ENCODE peak calls at places on chromosome 10, in four cellular contexts. One of them, this sample, is unnamed.

GRCh38 chr10:20963056-20963455 is 65.9 kb upstream of the NEBL start:
- DNase-seq in K562: no peak
- DNase-seq in HepG2: no peak
- DNase-seq in A549: no peak
- DNase-seq in this sample: no peak

GRCh38 chr10:6114758-6115410 is 26.1 kb downstream of the RBM17 start:
- DNase-seq in K562: no peak
- DNase-seq in HepG2: no peak
- DNase-seq in A549: no peak
- DNase-seq in this sample: no peak

GRCh38 chr10:120765241-120765803 is 85.8 kb upstream of the WDR11 start:
- DNase-seq in A549: no peak
- DNase-seq in K562: no peak
- DNase-seq in HepG2: no peak
- DNase-seq in this sample: no peak

GRCh38 chr10:35270100-35270499 is 66.2 kb upstream of the CCNY start:
- DNase-seq in K562: peak
- DNase-seq in HepG2: no peak
- DNase-seq in A549: no peak
- DNase-seq in this sample: no peak

GRCh38 chr10:107994621-107995274 is 830.2 kb upstream of the SORCS1 start:
- DNase-seq in HepG2: no peak
- DNase-seq in A549: no peak
- DNase-seq in K562: no peak
- DNase-seq in this sample: no peak

GRCh38 chr10:11870900-11871407 is 47.8 kb downstream of the PROSER2 start:
- DNase-seq in HepG2: no peak
- DNase-seq in A549: no peak
- DNase-seq in K562: no peak
- DNase-seq in this sample: no peak

GRCh38 chr10:114402871-114403544 is 1.3 kb downstream of the AFAP1L2 start:
- DNase-seq in A549: no peak
- DNase-seq in K562: no peak
- DNase-seq in HepG2: no peak
- DNase-seq in this sample: no peak

GRCh38 chr10:13503745-13504463 is 24.9 kb downstream of the BEND7 start:
- DNase-seq in K562: peak
- DNase-seq in A549: no peak
- DNase-seq in HepG2: no peak
- DNase-seq in this sample: no peak

GRCh38 chr10:3774814-3775670 is 10.0 kb downstream of the KLF6 start:
- DNase-seq in K562: peak
- DNase-seq in HepG2: no peak
- DNase-seq in A549: no peak
- DNase-seq in this sample: no peak

GRCh38 chr10:95290801-95291633 is at the start of gene PDLIM1:
- DNase-seq in K562: peak
- DNase-seq in A549: peak
- DNase-seq in HepG2: peak
- DNase-seq in this sample: peak

GRCh38 chr10:46526682-46527038 is 29.8 kb downstream of the GPRIN2 start:
- DNase-seq in A549: peak
- DNase-seq in HepG2: no peak
- DNase-seq in K562: no peak
- DNase-seq in this sample: no peak

GRCh38 chr10:114541081-114541833 is 116.8 kb downstream of the ABLIM1 start:
- DNase-seq in HepG2: no peak
- DNase-seq in A549: no peak
- DNase-seq in K562: no peak
- DNase-seq in this sample: no peak

GRCh38 chr10:122648599-122649428 is 50.8 kb downstream of the C10orf120 start:
- DNase-seq in HepG2: peak
- DNase-seq in A549: peak
- DNase-seq in K562: peak
- DNase-seq in this sample: peak

GRCh38 chr10:110919971-110920881 is 822 bp downstream of the SHOC2 start:
- DNase-seq in HepG2: no peak
- DNase-seq in A549: no peak
- DNase-seq in K562: peak
- DNase-seq in this sample: no peak

GRCh38 chr10:62043493-62043938 is 142.0 kb downstream of the ARID5B start:
- DNase-seq in HepG2: no peak
- DNase-seq in K562: no peak
- DNase-seq in A549: no peak
- DNase-seq in this sample: no peak

GRCh38 chr10:30467939-30468338 is 34.0 kb downstream of the MAP3K8 start:
- DNase-seq in A549: no peak
- DNase-seq in HepG2: no peak
- DNase-seq in K562: no peak
- DNase-seq in this sample: no peak

GRCh38 chr10:74121368-74121767 is 29.3 kb downstream of the AP3M1 start:
- DNase-seq in HepG2: no peak
- DNase-seq in K562: no peak
- DNase-seq in A549: no peak
- DNase-seq in this sample: no peak

GRCh38 chr10:13632407-13632806 is 45.6 kb downstream of the PRPF18 start:
- DNase-seq in K562: no peak
- DNase-seq in HepG2: no peak
- DNase-seq in A549: no peak
- DNase-seq in this sample: no peak

GRCh38 chr10:35217458-35217857 is 90.8 kb downstream of the CREM start:
- DNase-seq in A549: no peak
- DNase-seq in HepG2: no peak
- DNase-seq in K562: no peak
- DNase-seq in this sample: no peak

GRCh38 chr10:132359305-132360040 is 27.5 kb downstream of the LRRC27 start:
- DNase-seq in K562: peak
- DNase-seq in A549: no peak
- DNase-seq in HepG2: no peak
- DNase-seq in this sample: no peak

GRCh38 chr10:94111367-94111766 is 117.6 kb downstream of the PLCE1 start:
- DNase-seq in HepG2: no peak
- DNase-seq in K562: no peak
- DNase-seq in A549: no peak
- DNase-seq in this sample: no peak
- TF ChIP-seq PHF8 in HepG2: no peak
- TF ChIP-seq PHF8 in K562: no peak
- TF ChIP-seq PHF8 in A549: no peak
- TF ChIP-seq PHF8 in this sample: no peak

GRCh38 chr10:50473756-50474155 is 150.0 kb downstream of the SGMS1 start:
- DNase-seq in K562: peak
- DNase-seq in HepG2: no peak
- DNase-seq in A549: no peak
- DNase-seq in this sample: no peak
- TF ChIP-seq PHF8 in K562: no peak
- TF ChIP-seq PHF8 in HepG2: no peak
- TF ChIP-seq PHF8 in A549: no peak
- TF ChIP-seq PHF8 in this sample: no peak

DNA sequence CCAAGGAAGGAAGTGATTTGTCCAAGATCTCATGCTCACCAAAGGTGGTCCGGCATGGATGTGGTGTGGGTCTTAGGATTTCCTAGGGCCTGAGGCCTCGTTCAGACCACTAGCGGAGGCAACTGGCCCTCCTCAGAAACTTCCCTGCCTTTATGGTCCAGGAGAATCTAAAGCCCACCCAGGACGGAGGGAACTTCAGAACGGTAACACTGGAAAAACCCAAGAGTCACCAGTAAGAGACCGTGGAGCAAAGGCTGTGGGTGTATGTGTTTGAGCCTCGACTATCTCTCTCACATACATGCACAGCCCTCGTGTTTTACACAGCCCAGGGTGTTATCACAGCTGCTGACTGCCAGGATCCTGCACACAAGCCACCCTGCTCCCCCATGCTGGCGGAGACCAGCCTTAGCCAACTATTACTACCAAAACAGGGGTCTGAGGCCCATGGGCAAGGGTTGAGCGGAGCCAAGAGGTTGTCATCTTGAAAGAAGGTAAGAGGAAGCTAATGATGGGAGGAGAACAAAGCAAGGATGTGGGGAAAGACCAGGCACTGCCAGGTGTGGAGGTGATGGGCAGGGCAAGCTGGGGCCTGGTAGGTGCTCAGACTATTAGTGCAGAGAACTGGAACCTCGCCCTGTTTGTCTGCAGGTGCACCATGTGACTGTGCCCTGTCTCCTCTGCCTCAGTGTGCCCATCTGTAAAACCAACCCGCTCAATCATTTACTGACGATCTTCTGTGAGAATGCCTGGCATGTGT is 170.2 kb upstream of the ZMIZ1 start:
- DNase-seq in K562: no peak
- DNase-seq in A549: no peak
- DNase-seq in HepG2: no peak
- DNase-seq in this sample: peak
- TF ChIP-seq PHF8 in K562: no peak
- TF ChIP-seq PHF8 in A549: no peak
- TF ChIP-seq PHF8 in HepG2: no peak
- TF ChIP-seq PHF8 in this sample: no peak

GRCh38 chr10:28940158-28940888 is 263.0 kb downstream of the BAMBI start:
- DNase-seq in A549: peak
- DNase-seq in HepG2: peak
- DNase-seq in K562: no peak
- DNase-seq in this sample: no peak

GRCh38 chr10:28935061-28935460 is 257.7 kb downstream of the BAMBI start:
- DNase-seq in K562: no peak
- DNase-seq in A549: no peak
- DNase-seq in HepG2: no peak
- DNase-seq in this sample: no peak

GRCh38 chr10:28938745-28939144 is 261.4 kb downstream of the BAMBI start:
- DNase-seq in K562: no peak
- DNase-seq in A549: no peak
- DNase-seq in HepG2: no peak
- DNase-seq in this sample: no peak

GRCh38 chr10:28939352-28940157 is 262.2 kb downstream of the BAMBI start:
- DNase-seq in K562: peak
- DNase-seq in A549: peak
- DNase-seq in HepG2: peak
- DNase-seq in this sample: peak

GRCh38 chr10:28937959-28938358 is 260.6 kb downstream of the BAMBI start:
- DNase-seq in HepG2: no peak
- DNase-seq in A549: no peak
- DNase-seq in K562: no peak
- DNase-seq in this sample: no peak
- TF ChIP-seq PHF8 in HepG2: no peak
- TF ChIP-seq PHF8 in A549: no peak
- TF ChIP-seq PHF8 in K562: no peak
- TF ChIP-seq PHF8 in this sample: no peak

GRCh38 chr10:48503293-48503911 is 101.5 kb downstream of the ARHGAP22 start:
- DNase-seq in K562: no peak
- DNase-seq in HepG2: no peak
- DNase-seq in A549: no peak
- DNase-seq in this sample: no peak
- TF ChIP-seq PHF8 in K562: no peak
- TF ChIP-seq PHF8 in HepG2: no peak
- TF ChIP-seq PHF8 in A549: no peak
- TF ChIP-seq PHF8 in this sample: no peak

GRCh38 chr10:60387531-60387930 is 2.1 kb downstream of the ANK3 start:
- DNase-seq in A549: no peak
- DNase-seq in K562: no peak
- DNase-seq in HepG2: no peak
- DNase-seq in this sample: no peak

GRCh38 chr10:60388116-60388515 is 1.6 kb downstream of the ANK3 start:
- DNase-seq in HepG2: no peak
- DNase-seq in K562: no peak
- DNase-seq in A549: no peak
- DNase-seq in this sample: no peak

GRCh38 chr10:60389413-60390009 is at the start of gene ANK3:
- DNase-seq in K562: no peak
- DNase-seq in HepG2: no peak
- DNase-seq in A549: no peak
- DNase-seq in this sample: no peak

GRCh38 chr10:60388709-60389241 is 900 bp downstream of the ANK3 start:
- DNase-seq in K562: no peak
- DNase-seq in A549: no peak
- DNase-seq in HepG2: no peak
- DNase-seq in this sample: no peak

GRCh38 chr10:60390224-60390626 is 550 bp upstream of the ANK3 start:
- DNase-seq in A549: no peak
- DNase-seq in HepG2: no peak
- DNase-seq in K562: no peak
- DNase-seq in this sample: no peak
- TF ChIP-seq PHF8 in A549: no peak
- TF ChIP-seq PHF8 in HepG2: no peak
- TF ChIP-seq PHF8 in K562: no peak
- TF ChIP-seq PHF8 in this sample: no peak

DNA sequence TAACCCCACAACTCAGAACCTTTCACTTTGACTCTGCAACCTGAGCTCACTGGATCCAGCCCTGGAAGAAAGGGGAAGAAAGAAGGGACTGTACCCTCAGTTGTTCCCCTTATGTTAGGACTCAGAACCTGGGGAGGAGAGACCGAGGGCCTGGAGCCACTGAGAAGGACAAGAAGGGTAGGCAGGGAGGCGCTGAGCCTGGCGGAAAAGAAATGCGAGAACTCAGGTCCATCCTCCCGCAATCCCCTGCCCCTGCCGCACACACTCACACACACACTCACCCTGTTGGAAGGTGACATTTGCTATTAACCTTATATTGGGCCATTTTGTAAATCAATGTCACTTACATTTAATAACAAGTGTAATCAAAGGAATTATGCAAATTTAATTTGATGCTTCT is 99.8 kb upstream of the PAX2 start:
- DNase-seq in HepG2: no peak
- DNase-seq in A549: no peak
- DNase-seq in K562: no peak
- DNase-seq in this sample: no peak
- TF ChIP-seq PHF8 in HepG2: no peak
- TF ChIP-seq PHF8 in A549: no peak
- TF ChIP-seq PHF8 in K562: no peak
- TF ChIP-seq PHF8 in this sample: no peak

GRCh38 chr10:65611592-65611991 is 1314.2 kb upstream of the LRRTM3 start:
- DNase-seq in HepG2: no peak
- DNase-seq in A549: no peak
- DNase-seq in K562: no peak
- DNase-seq in this sample: no peak
- TF ChIP-seq PHF8 in HepG2: no peak
- TF ChIP-seq PHF8 in A549: no peak
- TF ChIP-seq PHF8 in K562: no peak
- TF ChIP-seq PHF8 in this sample: no peak

GRCh38 chr10:63708421-63708820 is 187.2 kb downstream of the REEP3 start:
- DNase-seq in K562: no peak
- DNase-seq in HepG2: no peak
- DNase-seq in A549: no peak
- DNase-seq in this sample: no peak
- TF ChIP-seq PHF8 in K562: no peak
- TF ChIP-seq PHF8 in HepG2: no peak
- TF ChIP-seq PHF8 in A549: no peak
- TF ChIP-seq PHF8 in this sample: no peak